ENCODE peak calls at places on chromosomes 11 and 22, in eight cellular contexts. Z is substantia nigra; V is Jurkat, Clone E6-1; R is skeletal muscle cell; C is NCI-H2029; Y is kidney glomerular epithelial cell; T is iPS DF 6.9; N is tibial artery. I is an unnamed sample.

GRCh38 chr11:83628622-83629347 is 342.6 kb upstream of the CCDC90B start:
- DNase-seq in Z (no peak), V (no peak), R (no peak), C (no peak), Y (no peak), T (no peak), N (no peak), I (no peak)

GRCh38 chr22:49899530-49899929 is 18.7 kb downstream of the ALG12 start:
- DNase-seq in Z (no peak), V (no peak), R (no peak), C (no peak), Y (no peak), T (no peak), N (no peak), I (no peak)

GRCh38 chr11:66478823-66479740 is 1.2 kb upstream of the DPP3 start:
- DNase-seq in Z (no peak), V (peak; percentile 42), R (no peak), C (peak; percentile 17), Y (no peak), T (no peak), N (peak; percentile 79), I (no peak)

GRCh38 chr11:94417386-94417987 is 16.3 kb upstream of the GPR83 start:
- DNase-seq in Z (no peak), V (peak; percentile 18), R (peak; percentile 4), C (no peak), Y (peak; percentile 12), T (no peak), N (no peak), I (no peak)

GRCh38 chr11:113448311-113448666 is 26.9 kb downstream of the DRD2 start:
- DNase-seq in Z (no peak), V (no peak), R (no peak), C (no peak), Y (no peak), T (no peak), N (no peak), I (no peak)

GRCh38 chr22:23583153-23583552 is 3.1 kb upstream of the IGLL1 start:
- DNase-seq in Z (no peak), V (no peak), R (no peak), C (no peak), Y (no peak), T (no peak), N (no peak), I (no peak)

GRCh38 chr22:41367039-41367679 is 14.6 kb upstream of the TEF start:
- DNase-seq in Z (peak; percentile 99), V (no peak), R (peak; percentile 91), C (peak; percentile 94), Y (peak; percentile 83), T (no peak), N (peak; percentile 99), I (peak; percentile 97)

GRCh38 chr11:111633756-111634362 is 31.6 kb downstream of the SIK2 start:
- DNase-seq in Z (no peak), V (peak; percentile 20), R (no peak), C (peak; percentile 12), Y (no peak), T (no peak), N (no peak), I (no peak)

GRCh38 chr11:126929186-126930085 is 71.1 kb downstream of the KIRREL3 start:
- DNase-seq in Z (no peak), V (no peak), R (peak; percentile 62), C (no peak), Y (no peak), T (no peak), N (no peak), I (no peak)

GRCh38 chr22:41052661-41053490 is 39.5 kb upstream of the EP300 start:
- DNase-seq in Z (no peak), V (no peak), R (peak; percentile 41), C (no peak), Y (peak; percentile 74), T (no peak), N (no peak), I (no peak)

GRCh38 chr11:13415201-13415600 is 47.8 kb downstream of the BTBD10 start:
- DNase-seq in Z (no peak), V (no peak), R (no peak), C (no peak), Y (no peak), T (no peak), N (no peak), I (no peak)

GRCh38 chr11:848988-849824 is 6.6 kb downstream of the TSPAN4 start:
- DNase-seq in Z (no peak), V (no peak), R (no peak), C (no peak), Y (no peak), T (no peak), N (no peak), I (no peak)

GRCh38 chr11:113351490-113351889 is 36.1 kb upstream of the ANKK1 start:
- DNase-seq in Z (no peak), V (no peak), R (no peak), C (no peak), Y (no peak), T (no peak), N (no peak), I (no peak)

GRCh38 chr11:62539238-62539925 is 7.2 kb downstream of the AHNAK start:
- DNase-seq in Z (no peak), V (no peak), R (peak; percentile 82), C (peak; percentile 38), Y (peak; percentile 65), T (no peak), N (peak; percentile 85), I (no peak)

GRCh38 chr22:38868286-38868721 is 3.7 kb downstream of the CBX6 start:
- DNase-seq in Z (no peak), V (no peak), R (no peak), C (no peak), Y (no peak), T (no peak), N (peak; percentile 56), I (no peak)

GRCh38 chr22:36999463-36999862 is 19.8 kb downstream of the TST start:
- DNase-seq in Z (no peak), V (no peak), R (no peak), C (no peak), Y (no peak), T (no peak), N (no peak), I (no peak)

GRCh38 chr11:110199184-110199981 is 97.0 kb downstream of the RDX start:
- DNase-seq in Z (no peak), V (no peak), R (peak; percentile 60), C (no peak), Y (no peak), T (no peak), N (no peak), I (no peak)

GRCh38 chr11:47979378-47980092 is 824 bp upstream of the PTPRJ start:
- DNase-seq in Z (no peak), V (no peak), R (no peak), C (peak; percentile 75), Y (peak; percentile 39), T (no peak), N (no peak), I (no peak)

GRCh38 chr22:43537019-43537585 is 125.3 kb downstream of the MPPED1 start:
- DNase-seq in Z (no peak), V (peak; percentile 48), R (no peak), C (no peak), Y (no peak), T (no peak), N (no peak), I (no peak)

GRCh38 chr22:39746600-39747262 is 146.8 kb downstream of the ENTHD1 start:
- DNase-seq in Z (no peak), V (peak; percentile 31), R (no peak), C (no peak), Y (no peak), T (no peak), N (no peak), I (no peak)

GRCh38 chr11:1205121-1205986 is 17.5 kb upstream of the MUC5B start:
- DNase-seq in Z (no peak), V (no peak), R (no peak), C (no peak), Y (no peak), T (no peak), N (peak; percentile 58), I (no peak)

GRCh38 chr11:27933992-27934829 is 173.7 kb downstream of the KIF18A start:
- DNase-seq in Z (no peak), V (no peak), R (peak; percentile 99), C (no peak), Y (peak; percentile 91), T (no peak), N (peak; percentile 69), I (no peak)

GRCh38 chr22:25782831-25783230 is 40.8 kb downstream of the MYO18B start:
- DNase-seq in Z (no peak), V (no peak), R (no peak), C (no peak), Y (no peak), T (no peak), N (no peak), I (no peak)

GRCh38 chr11:78800089-78800690 is 225.5 kb upstream of the NARS2 start:
- DNase-seq in Z (no peak), V (no peak), R (no peak), C (no peak), Y (no peak), T (no peak), N (no peak), I (no peak)

GRCh38 chr11:17010851-17011420 is 3.3 kb downstream of the PLEKHA7 start:
- DNase-seq in Z (no peak), V (no peak), R (no peak), C (no peak), Y (no peak), T (no peak), N (no peak), I (no peak)

GRCh38 chr11:105732611-105733010 is 122.7 kb downstream of the GRIA4 start:
- DNase-seq in Z (no peak), V (no peak), R (no peak), C (no peak), Y (no peak), T (no peak), N (no peak), I (no peak)

GRCh38 chr11:47248304-47248663 is 330 bp downstream of the ACP2 start:
- DNase-seq in Z (no peak), V (no peak), R (no peak), C (no peak), Y (peak; percentile 78), T (no peak), N (no peak), I (no peak)

GRCh38 chr11:6127881-6128280 is 20.4 kb downstream of the OR56B4 start:
- DNase-seq in Z (no peak), V (no peak), R (no peak), C (no peak), Y (no peak), T (no peak), N (no peak), I (no peak)